ENCODE peak calls at places on chromosomes 13 and 19, in eight cellular contexts. B is upper lobe of left lung, Y is A549, P is sigmoid colon, N is uterus, H is stomach, S is esophagus squamous epithelium, A is IMR-90. O is an unnamed sample.

GRCh38 chr13:30340367-30341184 is 33.2 kb upstream of the KATNAL1 start:
- DNase-seq in B (peak; percentile 60), Y (no peak), P (peak; percentile 95), N (peak; percentile 84), H (no peak), S (no peak), A (peak; percentile 89), O (no peak)

GRCh38 chr19:12984683-12985048 is 10.6 kb upstream of the NFIX start:
- DNase-seq in B (no peak), Y (no peak), P (no peak), N (no peak), H (no peak), S (no peak), A (no peak), O (no peak)

GRCh38 chr19:1063909-1064660 is 2.9 kb upstream of the ARHGAP45 start:
- DNase-seq in B (no peak), Y (no peak), P (no peak), N (no peak), H (no peak), S (no peak), A (no peak), O (no peak)

GRCh38 chr19:11378319-11379189 is 4.1 kb downstream of the SWSAP1 start:
- DNase-seq in B (peak; percentile 47), Y (peak; percentile 62), P (no peak), N (no peak), H (peak; percentile 62), S (no peak), A (peak; percentile 89), O (no peak)

GRCh38 chr13:100835695-100836094 is 161.1 kb upstream of the TMTC4 start:
- DNase-seq in B (no peak), Y (no peak), P (no peak), N (no peak), H (no peak), S (no peak), A (no peak), O (no peak)

GRCh38 chr13:96053003-96053703 is at the start of gene UGGT2:
- DNase-seq in B (peak; percentile 95), Y (peak; percentile 91), P (peak; percentile 98), N (peak; percentile 95), H (peak; percentile 97), S (peak; percentile 8), A (peak; percentile 94), O (peak; percentile 87)

GRCh38 chr13:34411881-34412280 is 530.2 kb upstream of the NBEA start:
- DNase-seq in B (no peak), Y (no peak), P (no peak), N (no peak), H (no peak), S (no peak), A (no peak), O (no peak)

GRCh38 chr19:34348899-34349487 is 16.0 kb upstream of the GPI start:
- DNase-seq in B (no peak), Y (no peak), P (no peak), N (no peak), H (no peak), S (no peak), A (no peak), O (no peak)

GRCh38 chr19:46955114-46955812 is 64.4 kb upstream of the NPAS1 start:
- DNase-seq in B (no peak), Y (no peak), P (no peak), N (no peak), H (no peak), S (no peak), A (peak; percentile 52), O (no peak)

GRCh38 chr19:1169921-1170885 is 3.9 kb downstream of the SBNO2 start:
- DNase-seq in B (no peak), Y (no peak), P (peak; percentile 95), N (peak; percentile 89), H (peak; percentile 56), S (no peak), A (peak; percentile 83), O (no peak)

GRCh38 chr19:43503501-43504425 is 783 bp downstream of the PHLDB3 start:
- DNase-seq in B (peak; percentile 96), Y (peak; percentile 95), P (peak; percentile 98), N (peak; percentile 99), H (peak; percentile 98), S (peak; percentile 69), A (peak; percentile 84), O (peak; percentile 98)

GRCh38 chr13:94947965-94948371 is 235.6 kb upstream of the SOX21 start:
- DNase-seq in B (no peak), Y (no peak), P (no peak), N (no peak), H (no peak), S (no peak), A (no peak), O (no peak)

GRCh38 chr13:31540316-31540715 is 199.0 kb upstream of the RXFP2 start:
- DNase-seq in B (no peak), Y (no peak), P (no peak), N (no peak), H (no peak), S (no peak), A (no peak), O (no peak)

GRCh38 chr19:46537136-46538097 is 41.8 kb upstream of the PNMA8B start:
- DNase-seq in B (peak; percentile 54), Y (peak; percentile 59), P (peak; percentile 75), N (peak; percentile 52), H (peak; percentile 65), S (no peak), A (peak; percentile 29), O (peak; percentile 44)

GRCh38 chr19:2022289-2022688 is 6.8 kb upstream of the BTBD2 start:
- DNase-seq in B (no peak), Y (no peak), P (no peak), N (no peak), H (no peak), S (no peak), A (no peak), O (no peak)

GRCh38 chr19:35040826-35041547 is 534 bp upstream of the HPN start:
- DNase-seq in B (peak; percentile 95), Y (no peak), P (peak; percentile 94), N (peak; percentile 78), H (peak; percentile 96), S (peak; percentile 48), A (no peak), O (peak; percentile 92)

GRCh38 chr19:17075860-17076538 is 422 bp downstream of the MYO9B start:
- DNase-seq in B (peak; percentile 45), Y (peak; percentile 22), P (peak; percentile 79), N (peak; percentile 56), H (peak; percentile 37), S (no peak), A (peak; percentile 33), O (no peak)

GRCh38 chr13:97944396-97945029 is 9.0 kb upstream of the IPO5 start:
- DNase-seq in B (no peak), Y (no peak), P (no peak), N (no peak), H (no peak), S (no peak), A (peak; percentile 62), O (no peak)

GRCh38 chr13:75633285-75633684 is 2.8 kb upstream of the LMO7 start:
- DNase-seq in B (no peak), Y (no peak), P (no peak), N (no peak), H (no peak), S (no peak), A (peak; percentile 97), O (no peak)

GRCh38 chr19:15758379-15758778 is 20.6 kb downstream of the OR10H3 start:
- DNase-seq in B (no peak), Y (no peak), P (no peak), N (no peak), H (no peak), S (no peak), A (no peak), O (no peak)

GRCh38 chr19:15759962-15760565 is 22.3 kb downstream of the OR10H3 start:
- DNase-seq in B (no peak), Y (no peak), P (no peak), N (no peak), H (no peak), S (no peak), A (no peak), O (no peak)
- TF ChIP-seq POLR2A in B (no peak), Y (no peak), P (no peak), N (no peak), H (no peak), S (no peak), A (no peak), O (no peak)

GRCh38 chr13:113927661-113928581 is 46.0 kb downstream of the C13orf46 start:
- DNase-seq in B (peak; percentile 21), Y (no peak), P (peak; percentile 85), N (peak; percentile 83), H (peak; percentile 32), S (no peak), A (peak; percentile 99), O (peak; percentile 60)
- H3K27ac ChIP-seq in B (no peak overlapping the region), Y (no peak overlapping the region), P (peak overlapping the region; percentile 73), N (peak overlapping the region; percentile 83), H (peak overlapping the region; percentile 76), S (peak overlapping the region; percentile 44), A (peak overlapping the region; percentile 82), O (peak overlapping the region; percentile 88)

GRCh38 chr19:4976412-4977298 is 7.7 kb downstream of the KDM4B start:
- DNase-seq in B (peak; percentile 91), Y (peak; percentile 62), P (peak; percentile 98), N (peak; percentile 88), H (peak; percentile 53), S (peak; percentile 38), A (peak; percentile 98), O (peak; percentile 85)
- TF ChIP-seq POLR2A in B (peak; percentile 66), Y (no peak), P (no peak), N (peak; percentile 37), H (no peak), S (peak; percentile 62), A (no peak), O (peak; percentile 51)

GRCh38 chr13:93900735-93901134 is 578.7 kb downstream of the DCT start:
- DNase-seq in B (no peak), Y (no peak), P (no peak), N (no peak), H (no peak), S (no peak), A (peak; percentile 67), O (no peak)
- H3K27ac ChIP-seq in B (no peak overlapping the region), Y (no peak overlapping the region), P (no peak overlapping the region), N (no peak overlapping the region), H (no peak overlapping the region), S (no peak overlapping the region), A (peak overlapping the region; percentile 79), O (no peak overlapping the region)

DNA sequence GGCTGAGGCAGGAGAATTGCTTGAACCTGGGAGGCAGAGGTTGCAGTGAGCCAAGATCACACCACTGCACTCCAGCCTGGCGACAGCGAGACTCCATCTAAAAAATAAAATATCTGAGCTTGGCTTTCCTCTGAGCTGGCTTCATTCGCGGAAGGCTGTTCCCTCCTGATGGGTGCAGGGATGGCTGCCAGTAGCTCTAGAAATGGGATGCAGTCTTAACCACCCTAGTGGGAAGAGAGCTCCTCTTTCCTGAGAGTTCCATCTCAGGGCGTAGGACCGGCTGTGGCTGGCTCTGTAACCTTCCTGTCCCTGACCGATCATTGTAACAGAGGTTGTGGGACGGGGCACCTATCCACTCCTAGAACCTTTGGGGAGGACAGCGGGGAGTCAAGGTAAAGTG is 32.4 kb downstream of the PPP1R37 start:
- DNase-seq in B (no peak), Y (no peak), P (no peak), N (no peak), H (no peak), S (no peak), A (no peak), O (no peak)
- TF ChIP-seq POLR2A in B (no peak), Y (no peak), P (no peak), N (no peak), H (no peak), S (no peak), A (no peak), O (no peak)

O was measured in tibial nerve.